ENCODE peak calls at places on chromosomes 3 and 15, in six cellular contexts. One of them, this sample, is unnamed.

GRCh38 chr3:25648107-25648535 is 16.6 kb downstream of the TOP2B start:
- DNase-seq in psoas muscle: no peak
- DNase-seq in left lung: peak
- DNase-seq in spleen: no peak
- DNase-seq in activated CD8-positive, alpha-beta T cell treated with anti-CD3 and anti-CD28 coated beads for 36 hours: peak
- DNase-seq in cardiac fibroblast: peak
- DNase-seq in this sample: peak

GRCh38 chr15:39855400-39855799 is 64.7 kb downstream of the GPR176 start:
- DNase-seq in psoas muscle: no peak
- DNase-seq in left lung: no peak
- DNase-seq in spleen: no peak
- DNase-seq in activated CD8-positive, alpha-beta T cell treated with anti-CD3 and anti-CD28 coated beads for 36 hours: no peak
- DNase-seq in cardiac fibroblast: peak
- DNase-seq in this sample: no peak

GRCh38 chr3:42526616-42527367 is 24.3 kb downstream of the VIPR1 start:
- DNase-seq in psoas muscle: no peak
- DNase-seq in left lung: no peak
- DNase-seq in spleen: no peak
- DNase-seq in activated CD8-positive, alpha-beta T cell treated with anti-CD3 and anti-CD28 coated beads for 36 hours: peak
- DNase-seq in cardiac fibroblast: no peak
- DNase-seq in this sample: no peak

GRCh38 chr3:152255290-152255689 is 13.4 kb upstream of the MBNL1 start:
- DNase-seq in psoas muscle: no peak
- DNase-seq in left lung: no peak
- DNase-seq in spleen: no peak
- DNase-seq in activated CD8-positive, alpha-beta T cell treated with anti-CD3 and anti-CD28 coated beads for 36 hours: no peak
- DNase-seq in cardiac fibroblast: no peak
- DNase-seq in this sample: no peak

GRCh38 chr3:197028711-197029510 is 706 bp downstream of the MELTF start:
- DNase-seq in psoas muscle: no peak
- DNase-seq in left lung: no peak
- DNase-seq in spleen: peak
- DNase-seq in activated CD8-positive, alpha-beta T cell treated with anti-CD3 and anti-CD28 coated beads for 36 hours: peak
- DNase-seq in cardiac fibroblast: no peak
- DNase-seq in this sample: peak

GRCh38 chr3:125651246-125651645 is 55.9 kb upstream of the OSBPL11 start:
- DNase-seq in psoas muscle: no peak
- DNase-seq in left lung: no peak
- DNase-seq in spleen: no peak
- DNase-seq in activated CD8-positive, alpha-beta T cell treated with anti-CD3 and anti-CD28 coated beads for 36 hours: no peak
- DNase-seq in cardiac fibroblast: no peak
- DNase-seq in this sample: no peak

GRCh38 chr3:169389211-169389924 is 274.1 kb downstream of the MECOM start:
- DNase-seq in psoas muscle: no peak
- DNase-seq in left lung: no peak
- DNase-seq in spleen: no peak
- DNase-seq in activated CD8-positive, alpha-beta T cell treated with anti-CD3 and anti-CD28 coated beads for 36 hours: no peak
- DNase-seq in cardiac fibroblast: no peak
- DNase-seq in this sample: no peak

GRCh38 chr15:62469478-62469873 is 304.4 kb upstream of the C2CD4B start:
- DNase-seq in psoas muscle: no peak
- DNase-seq in left lung: peak
- DNase-seq in spleen: no peak
- DNase-seq in activated CD8-positive, alpha-beta T cell treated with anti-CD3 and anti-CD28 coated beads for 36 hours: no peak
- DNase-seq in cardiac fibroblast: no peak
- DNase-seq in this sample: no peak

GRCh38 chr3:192413461-192413860 is 313.9 kb downstream of the FGF12 start:
- DNase-seq in psoas muscle: no peak
- DNase-seq in left lung: no peak
- DNase-seq in spleen: no peak
- DNase-seq in activated CD8-positive, alpha-beta T cell treated with anti-CD3 and anti-CD28 coated beads for 36 hours: no peak
- DNase-seq in cardiac fibroblast: peak
- DNase-seq in this sample: no peak

GRCh38 chr3:57689367-57690053 is 3.4 kb downstream of the DENND6A start:
- DNase-seq in psoas muscle: no peak
- DNase-seq in left lung: no peak
- DNase-seq in spleen: no peak
- DNase-seq in activated CD8-positive, alpha-beta T cell treated with anti-CD3 and anti-CD28 coated beads for 36 hours: no peak
- DNase-seq in cardiac fibroblast: no peak
- DNase-seq in this sample: no peak

GRCh38 chr3:57688291-57688690 is 4.6 kb downstream of the DENND6A start:
- DNase-seq in psoas muscle: no peak
- DNase-seq in left lung: no peak
- DNase-seq in spleen: no peak
- DNase-seq in activated CD8-positive, alpha-beta T cell treated with anti-CD3 and anti-CD28 coated beads for 36 hours: no peak
- DNase-seq in cardiac fibroblast: no peak
- DNase-seq in this sample: peak

GRCh38 chr3:57692404-57693191 is at the start of gene DENND6A:
- DNase-seq in psoas muscle: peak
- DNase-seq in left lung: peak
- DNase-seq in spleen: peak
- DNase-seq in activated CD8-positive, alpha-beta T cell treated with anti-CD3 and anti-CD28 coated beads for 36 hours: peak
- DNase-seq in cardiac fibroblast: peak
- DNase-seq in this sample: peak

GRCh38 chr3:57694146-57694545 is 1.3 kb upstream of the DENND6A start:
- DNase-seq in psoas muscle: no peak
- DNase-seq in left lung: no peak
- DNase-seq in spleen: no peak
- DNase-seq in activated CD8-positive, alpha-beta T cell treated with anti-CD3 and anti-CD28 coated beads for 36 hours: no peak
- DNase-seq in cardiac fibroblast: no peak
- DNase-seq in this sample: no peak

DNA sequence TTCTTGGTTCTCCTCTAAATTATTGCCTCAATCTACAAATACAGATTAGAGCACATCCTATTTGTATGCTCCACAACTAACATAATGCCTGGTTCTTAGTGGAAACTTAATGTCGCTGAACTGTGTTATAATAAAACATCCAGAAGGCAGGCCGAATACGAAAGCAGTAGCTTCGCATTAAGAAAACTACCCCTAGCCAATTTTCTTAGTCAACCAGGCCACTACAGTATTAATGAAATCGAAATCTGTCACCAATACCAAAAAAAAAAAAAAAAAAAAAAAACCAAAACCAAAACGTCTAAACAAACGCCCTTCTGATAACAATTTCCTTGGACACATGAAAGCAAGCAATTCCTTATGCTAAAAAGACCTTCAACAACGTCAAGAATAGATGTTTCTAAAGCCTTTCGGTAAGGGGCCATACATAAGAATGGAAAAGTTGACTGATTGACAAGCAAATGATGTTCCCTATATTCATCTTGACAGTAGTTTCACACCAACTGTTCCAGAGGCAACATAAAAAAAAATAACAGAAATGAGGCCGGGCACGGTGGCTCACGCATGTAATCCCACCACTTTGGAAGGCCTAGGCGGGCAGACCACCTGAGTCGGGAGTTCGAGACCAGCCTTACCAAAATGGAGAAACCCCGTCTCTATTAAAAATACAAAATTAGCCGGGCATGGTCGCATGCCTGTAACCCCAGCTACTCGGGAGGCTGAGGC is 1.3 kb downstream of the DENND6A start:
- DNase-seq in psoas muscle: no peak
- DNase-seq in left lung: no peak
- DNase-seq in spleen: no peak
- DNase-seq in activated CD8-positive, alpha-beta T cell treated with anti-CD3 and anti-CD28 coated beads for 36 hours: peak
- DNase-seq in cardiac fibroblast: peak
- DNase-seq in this sample: peak
- TF ChIP-seq CTCF in psoas muscle: no peak
- TF ChIP-seq CTCF in left lung: no peak
- TF ChIP-seq CTCF in spleen: no peak
- TF ChIP-seq CTCF in activated CD8-positive, alpha-beta T cell treated with anti-CD3 and anti-CD28 coated beads for 36 hours: no peak
- TF ChIP-seq CTCF in cardiac fibroblast: no peak
- TF ChIP-seq CTCF in this sample: no peak

DNA sequence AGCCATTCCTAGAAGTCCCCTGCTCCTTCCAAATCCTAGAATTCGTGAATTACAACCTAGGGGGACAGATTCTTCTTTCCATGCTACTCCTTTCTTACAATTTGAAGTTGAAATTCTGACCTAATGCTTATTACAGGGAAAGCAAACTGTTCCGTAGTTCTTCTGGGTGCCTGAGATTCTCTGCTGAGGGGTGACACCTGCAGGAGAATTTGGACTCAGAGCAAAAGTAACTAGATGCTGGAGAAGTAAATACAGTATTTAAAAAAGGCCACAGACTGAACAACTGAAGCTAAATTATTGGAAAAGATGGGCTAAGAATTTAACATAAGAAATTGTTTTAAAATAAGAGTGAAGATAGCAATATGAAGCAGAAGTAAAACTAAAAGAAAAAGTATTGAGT is 37.9 kb downstream of the ACAD9 start:
- DNase-seq in psoas muscle: no peak
- DNase-seq in left lung: no peak
- DNase-seq in spleen: no peak
- DNase-seq in activated CD8-positive, alpha-beta T cell treated with anti-CD3 and anti-CD28 coated beads for 36 hours: no peak
- DNase-seq in cardiac fibroblast: no peak
- DNase-seq in this sample: no peak
- TF ChIP-seq CTCF in psoas muscle: no peak
- TF ChIP-seq CTCF in left lung: no peak
- TF ChIP-seq CTCF in spleen: no peak
- TF ChIP-seq CTCF in activated CD8-positive, alpha-beta T cell treated with anti-CD3 and anti-CD28 coated beads for 36 hours: no peak
- TF ChIP-seq CTCF in cardiac fibroblast: no peak
- TF ChIP-seq CTCF in this sample: no peak

GRCh38 chr15:86630946-86631345 is 551.3 kb downstream of the AGBL1 start:
- DNase-seq in psoas muscle: no peak
- DNase-seq in left lung: no peak
- DNase-seq in spleen: no peak
- DNase-seq in activated CD8-positive, alpha-beta T cell treated with anti-CD3 and anti-CD28 coated beads for 36 hours: no peak
- DNase-seq in cardiac fibroblast: no peak
- DNase-seq in this sample: no peak
- TF ChIP-seq CTCF in psoas muscle: no peak
- TF ChIP-seq CTCF in left lung: no peak
- TF ChIP-seq CTCF in spleen: no peak
- TF ChIP-seq CTCF in activated CD8-positive, alpha-beta T cell treated with anti-CD3 and anti-CD28 coated beads for 36 hours: no peak
- TF ChIP-seq CTCF in cardiac fibroblast: no peak
- TF ChIP-seq CTCF in this sample: no peak

DNA sequence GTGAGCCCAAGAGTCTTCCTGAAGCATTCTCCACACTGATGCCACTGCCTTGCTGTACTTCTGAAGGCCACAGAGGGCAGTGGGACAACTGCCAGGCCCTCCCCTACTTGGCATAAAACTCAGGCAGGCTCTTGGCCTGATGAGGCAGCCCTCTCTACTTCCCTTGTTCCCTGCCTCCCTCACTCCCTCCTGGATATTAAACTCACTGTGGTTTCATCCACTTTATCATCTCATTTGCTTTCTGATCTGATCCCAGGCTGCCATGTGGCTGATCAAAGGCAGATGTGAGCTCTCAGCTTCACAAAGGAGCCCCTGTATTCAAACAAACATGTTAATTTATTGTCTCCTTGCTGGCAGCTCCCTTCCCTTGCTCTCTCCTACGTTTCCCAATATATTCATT is 533.5 kb downstream of the IGSF11 start:
- DNase-seq in psoas muscle: no peak
- DNase-seq in left lung: peak
- DNase-seq in spleen: no peak
- DNase-seq in activated CD8-positive, alpha-beta T cell treated with anti-CD3 and anti-CD28 coated beads for 36 hours: no peak
- DNase-seq in cardiac fibroblast: no peak
- DNase-seq in this sample: no peak
- TF ChIP-seq CTCF in psoas muscle: no peak
- TF ChIP-seq CTCF in left lung: no peak
- TF ChIP-seq CTCF in spleen: no peak
- TF ChIP-seq CTCF in activated CD8-positive, alpha-beta T cell treated with anti-CD3 and anti-CD28 coated beads for 36 hours: no peak
- TF ChIP-seq CTCF in cardiac fibroblast: no peak
- TF ChIP-seq CTCF in this sample: no peak

GRCh38 chr15:53869044-53869805 is 109.0 kb upstream of the UNC13C start:
- DNase-seq in psoas muscle: no peak
- DNase-seq in left lung: no peak
- DNase-seq in spleen: no peak
- DNase-seq in activated CD8-positive, alpha-beta T cell treated with anti-CD3 and anti-CD28 coated beads for 36 hours: no peak
- DNase-seq in cardiac fibroblast: peak
- DNase-seq in this sample: no peak
- TF ChIP-seq CTCF in psoas muscle: peak
- TF ChIP-seq CTCF in left lung: no peak
- TF ChIP-seq CTCF in spleen: no peak
- TF ChIP-seq CTCF in activated CD8-positive, alpha-beta T cell treated with anti-CD3 and anti-CD28 coated beads for 36 hours: no peak
- TF ChIP-seq CTCF in cardiac fibroblast: peak
- TF ChIP-seq CTCF in this sample: no peak

This sample was measured in GM20000.